ENCODE peak calls at places on chromosomes 13 and 19, in six cellular contexts. E is left ventricle myocardium inferior, W is upper lobe of right lung, Q is brain microvascular endothelial cell, I is HFF-Myc, G is GM23248. V is an unnamed sample.

GRCh38 chr19:30208661-30209060 is 163.5 kb upstream of the ZNF536 start:
- DNase-seq in E (no peak), W (no peak), Q (no peak), I (no peak), G (no peak), V (no peak)

GRCh38 chr13:44726777-44727176 is 150.6 kb upstream of the TSC22D1 start:
- DNase-seq in E (no peak), W (no peak), Q (no peak), I (no peak), G (no peak), V (no peak)

GRCh38 chr13:110556224-110556606 is 5.3 kb downstream of the RAB20 start:
- DNase-seq in E (no peak), W (no peak), Q (no peak), I (no peak), G (no peak), V (no peak)

GRCh38 chr13:79043208-79043607 is 362.8 kb downstream of the RBM26 start:
- DNase-seq in E (no peak), W (no peak), Q (no peak), I (no peak), G (no peak), V (no peak)

GRCh38 chr19:19964416-19964815 is 63.7 kb downstream of the ZNF93 start:
- DNase-seq in E (no peak), W (no peak), Q (no peak), I (no peak), G (no peak), V (no peak)

GRCh38 chr19:11530432-11530831 is 1.5 kb upstream of the ECSIT start:
- DNase-seq in E (peak), W (peak), Q (peak), I (peak), G (peak), V (peak)

GRCh38 chr13:40670307-40670706 is 3.9 kb upstream of the FOXO1 start:
- DNase-seq in E (no peak), W (no peak), Q (no peak), I (no peak), G (no peak), V (no peak)

GRCh38 chr13:91399189-91400093 is 1.0 kb downstream of the GPC5 start:
- DNase-seq in E (no peak), W (no peak), Q (no peak), I (no peak), G (no peak), V (no peak)

GRCh38 chr19:37551123-37551993 is 43.2 kb downstream of the ZNF571 start:
- DNase-seq in E (peak), W (no peak), Q (peak), I (no peak), G (peak), V (peak)

GRCh38 chr19:13208964-13209796 is 59.0 kb downstream of the IER2 start:
- DNase-seq in E (no peak), W (no peak), Q (no peak), I (no peak), G (peak), V (no peak)

GRCh38 chr19:10760268-10760944 is 42.5 kb downstream of the DNM2 start:
- DNase-seq in E (no peak), W (no peak), Q (no peak), I (no peak), G (peak), V (peak)

GRCh38 chr13:21849323-21849722 is 178.4 kb downstream of the FGF9 start:
- DNase-seq in E (no peak), W (no peak), Q (no peak), I (no peak), G (peak), V (peak)

GRCh38 chr19:51777570-51778460 is 16.8 kb downstream of the FPR2 start:
- DNase-seq in E (peak), W (peak), Q (peak), I (peak), G (peak), V (peak)

GRCh38 chr13:40251343-40252032 is 415.0 kb downstream of the FOXO1 start:
- DNase-seq in E (no peak), W (no peak), Q (no peak), I (no peak), G (peak), V (no peak)

GRCh38 chr13:74819549-74819948 is 662.4 kb downstream of the TBC1D4 start:
- DNase-seq in E (no peak), W (no peak), Q (no peak), I (no peak), G (no peak), V (no peak)

GRCh38 chr19:32812571-32812970 is 57.0 kb downstream of the SLC7A9 start:
- DNase-seq in E (no peak), W (peak), Q (no peak), I (no peak), G (no peak), V (no peak)

GRCh38 chr19:16343156-16343555 is 18.5 kb downstream of the KLF2 start:
- DNase-seq in E (no peak), W (no peak), Q (no peak), I (no peak), G (no peak), V (no peak)

GRCh38 chr13:30880756-30881155 is 25.3 kb upstream of the MEDAG start:
- DNase-seq in E (no peak), W (no peak), Q (peak), I (peak), G (peak), V (no peak)

GRCh38 chr19:40737102-40737644 is 13.1 kb downstream of the ACTMAP start:
- DNase-seq in E (no peak), W (peak), Q (no peak), I (no peak), G (no peak), V (no peak)

GRCh38 chr19:53422551-53422950 is 9.2 kb upstream of the ZNF761 start:
- DNase-seq in E (no peak), W (no peak), Q (no peak), I (no peak), G (no peak), V (no peak)

GRCh38 chr19:14059652-14060155 is 2.2 kb downstream of the PALM3 start:
- DNase-seq in E (no peak), W (no peak), Q (no peak), I (no peak), G (no peak), V (no peak)

GRCh38 chr19:51002542-51003311 is 1.3 kb upstream of the KLK8 start:
- DNase-seq in E (no peak), W (no peak), Q (no peak), I (no peak), G (peak), V (no peak)

DNA sequence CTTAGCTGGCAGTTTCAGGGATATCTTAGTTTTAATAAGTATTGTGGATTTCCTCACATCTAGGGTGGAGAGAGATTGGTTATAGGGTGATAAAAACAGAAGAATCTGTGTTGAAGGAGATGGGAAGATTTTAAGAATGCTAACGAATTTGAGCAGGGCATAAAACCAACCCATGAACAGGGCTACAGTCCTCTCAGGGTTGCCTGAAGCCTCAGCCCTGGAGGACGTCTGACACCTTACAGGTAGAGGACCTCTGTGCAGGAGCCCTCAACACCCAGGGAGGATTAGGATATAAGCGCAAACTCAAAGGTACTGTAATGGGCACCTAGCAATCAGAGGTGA is 461 bp upstream of the WASF3 start:
- DNase-seq in E (no peak), W (no peak), Q (no peak), I (no peak), G (no peak), V (no peak)
- H3K4me3 ChIP-seq in E (peak), W (peak), Q (peak), I (peak), G (peak), V (no peak)

GRCh38 chr19:36183455-36183741 is 31.1 kb downstream of the ZNF565 start:
- DNase-seq in E (no peak), W (no peak), Q (no peak), I (no peak), G (no peak), V (no peak)

DNA sequence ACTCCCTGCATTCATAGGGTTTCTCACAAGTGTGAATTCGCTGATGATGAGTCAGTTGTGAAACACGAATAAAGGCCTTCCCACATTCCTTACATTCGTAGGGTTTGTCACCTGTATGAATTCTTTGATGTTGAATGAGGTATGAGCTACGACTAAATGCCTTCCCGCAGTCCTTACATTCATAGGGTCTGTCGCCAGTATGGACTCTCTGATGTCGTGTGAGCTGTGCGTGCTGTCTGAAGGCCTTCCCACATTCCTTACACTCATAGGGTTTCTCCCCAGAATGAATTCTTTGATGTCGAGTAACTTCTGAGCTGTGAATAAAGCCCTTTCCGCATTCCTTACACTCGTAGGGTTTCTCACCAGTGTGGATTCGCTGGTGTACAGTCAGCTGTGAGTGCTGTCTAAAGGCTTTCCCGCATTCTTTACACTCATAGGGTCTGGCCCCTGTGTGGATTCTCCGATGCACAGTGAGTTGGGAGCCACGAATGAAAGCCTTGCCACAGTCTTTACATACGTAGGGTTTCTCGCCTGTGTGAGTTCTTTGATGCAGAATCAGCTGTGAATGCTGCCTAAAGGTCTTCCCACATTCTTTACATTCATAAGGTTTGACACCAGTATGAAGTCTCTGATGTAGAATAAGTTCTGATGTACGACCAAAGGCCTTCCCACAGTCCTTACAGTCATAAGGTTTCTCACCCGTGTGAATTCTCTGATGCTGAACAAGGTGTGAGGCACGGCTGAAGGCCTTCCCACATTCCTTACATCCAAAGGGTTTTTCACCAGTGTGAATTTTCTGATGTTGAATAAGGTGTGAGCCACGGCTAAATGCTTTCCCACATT is 30.6 kb upstream of the COX7A1 start:
- DNase-seq in E (no peak), W (no peak), Q (peak), I (no peak), G (no peak), V (no peak)
- H3K4me3 ChIP-seq in E (no peak), W (no peak), Q (no peak), I (no peak), G (no peak), V (no peak)

DNA sequence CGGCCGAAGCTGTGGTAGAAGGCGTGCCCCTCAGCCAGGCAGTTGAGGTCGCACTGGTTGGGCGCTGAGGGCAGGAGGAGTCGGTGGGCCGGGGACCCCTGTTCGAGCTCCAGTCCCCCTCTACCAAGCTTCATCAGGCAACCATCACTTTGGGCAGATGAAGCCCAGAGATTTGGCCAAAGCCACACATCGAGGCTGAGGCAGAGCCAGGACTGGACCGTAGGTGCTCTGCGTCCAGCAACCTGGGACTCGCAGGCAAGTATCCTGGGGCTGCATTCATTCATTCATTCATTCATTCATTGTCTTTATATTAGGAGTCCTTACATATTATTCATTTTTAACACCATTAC is 4.3 kb downstream of the ADAMTSL5 start:
- DNase-seq in E (no peak), W (no peak), Q (no peak), I (no peak), G (no peak), V (no peak)
- H3K4me3 ChIP-seq in E (peak), W (peak), Q (peak), I (peak), G (peak), V (no peak)

GRCh38 chr13:94968040-94968756 is 255.9 kb upstream of the SOX21 start:
- DNase-seq in E (no peak), W (no peak), Q (no peak), I (no peak), G (peak), V (no peak)

GRCh38 chr13:94967183-94968039 is 255.1 kb upstream of the SOX21 start:
- DNase-seq in E (no peak), W (no peak), Q (no peak), I (no peak), G (peak), V (no peak)

GRCh38 chr13:94972262-94972661 is 259.9 kb upstream of the SOX21 start:
- DNase-seq in E (no peak), W (no peak), Q (no peak), I (no peak), G (no peak), V (no peak)

GRCh38 chr13:94966380-94966779 is 254.0 kb upstream of the SOX21 start:
- DNase-seq in E (no peak), W (no peak), Q (no peak), I (no peak), G (no peak), V (no peak)

GRCh38 chr13:94968757-94969086 is 256.4 kb upstream of the SOX21 start:
- DNase-seq in E (no peak), W (no peak), Q (no peak), I (no peak), G (no peak), V (no peak)
- H3K4me3 ChIP-seq in E (peak), W (peak), Q (peak), I (no peak), G (peak), V (no peak)

DNA sequence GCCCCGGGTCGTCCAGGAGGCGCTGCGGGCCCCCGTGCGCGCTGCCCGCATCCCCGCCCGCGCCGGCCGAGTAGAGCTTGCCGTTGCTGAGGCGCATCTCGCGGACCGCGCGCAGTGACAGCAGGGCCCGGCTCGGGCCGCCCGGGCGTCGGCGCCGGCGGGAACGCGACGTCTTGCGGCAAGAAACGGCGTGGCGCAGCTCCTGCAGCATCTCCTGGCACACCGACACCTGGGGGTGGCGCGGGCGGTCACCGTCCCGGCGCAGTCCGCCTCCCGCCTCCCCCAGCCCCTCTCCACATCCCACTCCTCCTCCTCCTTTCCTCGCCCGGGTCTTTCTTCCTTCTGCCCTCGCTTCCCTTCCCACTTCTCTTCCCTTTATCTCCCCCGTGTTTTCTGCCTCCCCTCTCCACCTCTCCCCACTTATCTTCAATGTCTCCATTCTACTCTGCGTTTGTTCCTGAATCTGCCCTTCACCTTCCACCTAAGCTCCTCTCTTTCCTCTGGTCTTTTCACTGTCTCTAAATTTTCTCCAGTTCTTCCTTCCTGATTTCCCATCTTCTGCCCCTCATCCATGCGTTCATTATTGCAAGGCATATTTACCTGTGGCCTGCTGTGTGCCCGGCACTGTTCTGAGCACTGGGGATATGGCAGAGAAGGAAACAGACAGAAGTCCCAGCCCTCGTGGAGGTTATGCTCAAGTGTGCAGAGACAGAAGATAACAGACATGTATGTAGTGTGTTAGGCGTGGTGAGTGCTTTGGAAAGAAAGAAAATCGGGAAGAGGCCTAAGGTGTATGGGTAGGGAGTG is 5.2 kb upstream of the ATP1A3 start:
- DNase-seq in E (no peak), W (no peak), Q (no peak), I (no peak), G (peak), V (no peak)
- H3K4me3 ChIP-seq in E (peak), W (no peak), Q (no peak), I (no peak), G (no peak), V (no peak)

GRCh38 chr19:8489591-8490394 is 12.6 kb downstream of the PRAM1 start:
- DNase-seq in E (no peak), W (no peak), Q (no peak), I (no peak), G (no peak), V (no peak)
- H3K4me3 ChIP-seq in E (no peak), W (no peak), Q (no peak), I (no peak), G (no peak), V (no peak)

DNA sequence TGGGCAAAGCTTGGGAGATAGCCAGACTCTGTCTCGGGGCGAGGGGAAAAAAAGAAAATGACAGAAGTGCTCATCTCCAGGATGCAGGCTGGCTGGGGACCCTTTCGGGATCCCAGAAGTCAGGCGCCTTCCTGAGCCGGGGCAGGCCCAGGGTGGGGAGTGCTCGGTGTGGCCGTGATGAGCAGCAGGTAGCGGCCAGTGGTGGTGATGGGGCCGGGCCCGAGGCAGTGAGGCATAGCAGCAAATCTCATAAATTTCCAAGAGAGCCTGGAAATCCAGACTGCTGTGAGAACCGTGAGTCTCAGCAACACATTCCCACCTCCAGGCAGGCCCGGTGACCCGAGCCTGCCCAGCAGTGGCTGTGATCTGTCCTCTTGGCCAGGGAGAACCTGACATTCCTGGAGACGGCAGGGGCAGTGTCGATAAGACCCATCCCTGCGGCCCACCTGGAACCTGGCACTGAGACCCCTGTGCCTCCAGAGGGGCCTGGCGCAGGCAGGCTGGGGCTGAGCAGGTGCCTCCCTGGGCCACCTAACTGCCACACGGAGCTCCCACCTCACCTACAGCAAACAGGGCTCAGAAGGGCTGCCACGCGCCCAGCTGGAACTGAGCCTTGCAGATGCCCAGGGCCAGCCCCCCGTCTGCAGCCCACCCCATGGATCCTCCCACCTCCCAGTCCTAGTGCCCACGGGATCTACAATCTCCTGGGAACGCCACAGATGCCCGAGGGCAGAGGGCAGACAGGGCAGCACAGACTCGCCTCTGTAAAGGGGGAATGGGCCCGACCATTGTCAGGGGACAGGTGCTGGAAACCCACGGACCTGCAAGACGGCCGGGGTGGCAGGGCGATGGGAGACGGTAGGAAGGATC is 23.4 kb downstream of the IZUMO4 start:
- DNase-seq in E (no peak), W (no peak), Q (no peak), I (no peak), G (no peak), V (no peak)
- H3K4me3 ChIP-seq in E (no peak), W (no peak), Q (no peak), I (no peak), G (no peak), V (no peak)

DNA sequence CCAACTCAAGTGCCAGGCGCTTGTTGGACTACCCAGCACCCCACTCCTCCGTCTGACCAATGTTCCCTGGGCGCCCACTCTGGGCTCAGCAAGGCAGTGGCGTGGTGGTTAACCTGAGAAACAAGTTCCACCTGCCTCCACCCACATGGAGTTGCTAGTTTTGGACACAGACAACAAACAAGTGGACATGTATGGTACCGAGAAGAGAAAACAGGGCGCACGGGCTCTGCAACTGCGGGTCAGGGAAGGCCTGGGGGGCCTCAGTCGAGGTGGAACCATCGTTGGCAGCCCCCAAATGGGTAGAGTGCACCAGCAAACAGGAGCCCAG is 2.5 kb downstream of the MIER2 start:
- DNase-seq in E (no peak), W (no peak), Q (no peak), I (no peak), G (no peak), V (no peak)
- H3K4me3 ChIP-seq in E (peak), W (peak), Q (peak), I (peak), G (peak), V (no peak)

V was measured in GM12864.